ENCODE peak calls at places on chromosomes 2 and 18, in six cellular contexts. One of them, this sample, is unnamed.

GRCh38 chr18:11494093-11494492 is 115.3 kb upstream of the SLC35G4 start:
- DNase-seq in occipital lobe: no peak
- DNase-seq in effector CD4-positive, alpha-beta T cell: no peak
- DNase-seq in endodermal cell: no peak
- DNase-seq in NCI-H1105 treated with DMSO at 0.1 percent for 48 hours: no peak
- DNase-seq in cardiac muscle cell: no peak
- DNase-seq in this sample: no peak

GRCh38 chr18:46158498-46158897 is 54.3 kb downstream of the HAUS1 start:
- DNase-seq in occipital lobe: no peak
- DNase-seq in effector CD4-positive, alpha-beta T cell: no peak
- DNase-seq in endodermal cell: no peak
- DNase-seq in NCI-H1105 treated with DMSO at 0.1 percent for 48 hours: no peak
- DNase-seq in cardiac muscle cell: no peak
- DNase-seq in this sample: peak; percentile 61

GRCh38 chr2:144941743-144942488 is 422.0 kb upstream of the ZEB2 start:
- DNase-seq in occipital lobe: no peak
- DNase-seq in effector CD4-positive, alpha-beta T cell: no peak
- DNase-seq in endodermal cell: no peak
- DNase-seq in NCI-H1105 treated with DMSO at 0.1 percent for 48 hours: no peak
- DNase-seq in cardiac muscle cell: no peak
- DNase-seq in this sample: no peak

GRCh38 chr2:7844414-7844961 is 837.4 kb upstream of the ID2 start:
- DNase-seq in occipital lobe: no peak
- DNase-seq in effector CD4-positive, alpha-beta T cell: no peak
- DNase-seq in endodermal cell: peak; percentile 26
- DNase-seq in NCI-H1105 treated with DMSO at 0.1 percent for 48 hours: peak; percentile 52
- DNase-seq in cardiac muscle cell: no peak
- DNase-seq in this sample: no peak

GRCh38 chr18:36633961-36634412 is 194.8 kb downstream of the TPGS2 start:
- DNase-seq in occipital lobe: no peak
- DNase-seq in effector CD4-positive, alpha-beta T cell: no peak
- DNase-seq in endodermal cell: no peak
- DNase-seq in NCI-H1105 treated with DMSO at 0.1 percent for 48 hours: peak; percentile 91
- DNase-seq in cardiac muscle cell: no peak
- DNase-seq in this sample: no peak

GRCh38 chr2:191696001-191696400 is 18.1 kb downstream of the NABP1 start:
- DNase-seq in occipital lobe: no peak
- DNase-seq in effector CD4-positive, alpha-beta T cell: no peak
- DNase-seq in endodermal cell: no peak
- DNase-seq in NCI-H1105 treated with DMSO at 0.1 percent for 48 hours: no peak
- DNase-seq in cardiac muscle cell: no peak
- DNase-seq in this sample: no peak

GRCh38 chr18:76255070-76255683 is 239.9 kb downstream of the ZNF516 start:
- DNase-seq in occipital lobe: no peak
- DNase-seq in effector CD4-positive, alpha-beta T cell: no peak
- DNase-seq in endodermal cell: no peak
- DNase-seq in NCI-H1105 treated with DMSO at 0.1 percent for 48 hours: no peak
- DNase-seq in cardiac muscle cell: no peak
- DNase-seq in this sample: no peak

GRCh38 chr2:26606847-26607190 is 34.3 kb downstream of the CIB4 start:
- DNase-seq in occipital lobe: no peak
- DNase-seq in effector CD4-positive, alpha-beta T cell: no peak
- DNase-seq in endodermal cell: no peak
- DNase-seq in NCI-H1105 treated with DMSO at 0.1 percent for 48 hours: no peak
- DNase-seq in cardiac muscle cell: no peak
- DNase-seq in this sample: peak; percentile 42

GRCh38 chr2:74499269-74499939 is at the start of gene LBX2:
- DNase-seq in occipital lobe: no peak
- DNase-seq in effector CD4-positive, alpha-beta T cell: no peak
- DNase-seq in endodermal cell: peak; percentile 84
- DNase-seq in NCI-H1105 treated with DMSO at 0.1 percent for 48 hours: no peak
- DNase-seq in cardiac muscle cell: peak; percentile 47
- DNase-seq in this sample: peak; percentile 60

GRCh38 chr2:40095003-40095402 is 315.9 kb upstream of the THUMPD2 start:
- DNase-seq in occipital lobe: no peak
- DNase-seq in effector CD4-positive, alpha-beta T cell: no peak
- DNase-seq in endodermal cell: no peak
- DNase-seq in NCI-H1105 treated with DMSO at 0.1 percent for 48 hours: peak; percentile 78
- DNase-seq in cardiac muscle cell: no peak
- DNase-seq in this sample: no peak

GRCh38 chr2:66925128-66925527 is 472.0 kb upstream of the ETAA1 start:
- DNase-seq in occipital lobe: no peak
- DNase-seq in effector CD4-positive, alpha-beta T cell: no peak
- DNase-seq in endodermal cell: no peak
- DNase-seq in NCI-H1105 treated with DMSO at 0.1 percent for 48 hours: no peak
- DNase-seq in cardiac muscle cell: no peak
- DNase-seq in this sample: no peak

GRCh38 chr2:23592061-23592685 is 207.2 kb downstream of the KLHL29 start:
- DNase-seq in occipital lobe: no peak
- DNase-seq in effector CD4-positive, alpha-beta T cell: no peak
- DNase-seq in endodermal cell: no peak
- DNase-seq in NCI-H1105 treated with DMSO at 0.1 percent for 48 hours: no peak
- DNase-seq in cardiac muscle cell: no peak
- DNase-seq in this sample: no peak

GRCh38 chr18:34576622-34577021 is 133.5 kb upstream of the DTNA start:
- DNase-seq in occipital lobe: no peak
- DNase-seq in effector CD4-positive, alpha-beta T cell: no peak
- DNase-seq in endodermal cell: no peak
- DNase-seq in NCI-H1105 treated with DMSO at 0.1 percent for 48 hours: no peak
- DNase-seq in cardiac muscle cell: no peak
- DNase-seq in this sample: no peak

GRCh38 chr18:54775686-54776085 is 52.6 kb upstream of the RAB27B start:
- DNase-seq in occipital lobe: no peak
- DNase-seq in effector CD4-positive, alpha-beta T cell: no peak
- DNase-seq in endodermal cell: no peak
- DNase-seq in NCI-H1105 treated with DMSO at 0.1 percent for 48 hours: no peak
- DNase-seq in cardiac muscle cell: no peak
- DNase-seq in this sample: no peak

GRCh38 chr2:232891621-232892071 is 21.6 kb downstream of the SNORC start:
- DNase-seq in occipital lobe: peak; percentile 25
- DNase-seq in effector CD4-positive, alpha-beta T cell: no peak
- DNase-seq in endodermal cell: peak; percentile 41
- DNase-seq in NCI-H1105 treated with DMSO at 0.1 percent for 48 hours: no peak
- DNase-seq in cardiac muscle cell: no peak
- DNase-seq in this sample: peak; percentile 38

GRCh38 chr2:231007159-231008045 is 11.5 kb downstream of the SPATA3 start:
- DNase-seq in occipital lobe: no peak
- DNase-seq in effector CD4-positive, alpha-beta T cell: no peak
- DNase-seq in endodermal cell: no peak
- DNase-seq in NCI-H1105 treated with DMSO at 0.1 percent for 48 hours: no peak
- DNase-seq in cardiac muscle cell: no peak
- DNase-seq in this sample: no peak

GRCh38 chr2:148721520-148721931 is 77.0 kb downstream of the EPC2 start:
- DNase-seq in occipital lobe: no peak
- DNase-seq in effector CD4-positive, alpha-beta T cell: no peak
- DNase-seq in endodermal cell: no peak
- DNase-seq in NCI-H1105 treated with DMSO at 0.1 percent for 48 hours: no peak
- DNase-seq in cardiac muscle cell: no peak
- DNase-seq in this sample: no peak

GRCh38 chr2:85213404-85213803 is 80.2 kb downstream of the TCF7L1 start:
- DNase-seq in occipital lobe: no peak
- DNase-seq in effector CD4-positive, alpha-beta T cell: no peak
- DNase-seq in endodermal cell: no peak
- DNase-seq in NCI-H1105 treated with DMSO at 0.1 percent for 48 hours: no peak
- DNase-seq in cardiac muscle cell: no peak
- DNase-seq in this sample: no peak

GRCh38 chr2:96839288-96839874 is 4.4 kb downstream of the ANKRD23 start:
- DNase-seq in occipital lobe: no peak
- DNase-seq in effector CD4-positive, alpha-beta T cell: peak; percentile 65
- DNase-seq in endodermal cell: peak; percentile 71
- DNase-seq in NCI-H1105 treated with DMSO at 0.1 percent for 48 hours: no peak
- DNase-seq in cardiac muscle cell: no peak
- DNase-seq in this sample: no peak

GRCh38 chr2:230158468-230158867 is 61.3 kb downstream of the SP110 start:
- DNase-seq in occipital lobe: no peak
- DNase-seq in effector CD4-positive, alpha-beta T cell: no peak
- DNase-seq in endodermal cell: no peak
- DNase-seq in NCI-H1105 treated with DMSO at 0.1 percent for 48 hours: no peak
- DNase-seq in cardiac muscle cell: no peak
- DNase-seq in this sample: no peak

GRCh38 chr2:51995293-51995692 is 963.4 kb upstream of the NRXN1 start:
- DNase-seq in occipital lobe: no peak
- DNase-seq in effector CD4-positive, alpha-beta T cell: no peak
- DNase-seq in endodermal cell: no peak
- DNase-seq in NCI-H1105 treated with DMSO at 0.1 percent for 48 hours: no peak
- DNase-seq in cardiac muscle cell: no peak
- DNase-seq in this sample: no peak

GRCh38 chr2:208363485-208363884 is 43.1 kb upstream of the PTH2R start:
- DNase-seq in occipital lobe: no peak
- DNase-seq in effector CD4-positive, alpha-beta T cell: no peak
- DNase-seq in endodermal cell: no peak
- DNase-seq in NCI-H1105 treated with DMSO at 0.1 percent for 48 hours: no peak
- DNase-seq in cardiac muscle cell: no peak
- DNase-seq in this sample: no peak

GRCh38 chr2:131039908-131040660 is 53.2 kb downstream of the FAM168B start:
- DNase-seq in occipital lobe: no peak
- DNase-seq in effector CD4-positive, alpha-beta T cell: no peak
- DNase-seq in endodermal cell: peak; percentile 44
- DNase-seq in NCI-H1105 treated with DMSO at 0.1 percent for 48 hours: no peak
- DNase-seq in cardiac muscle cell: no peak
- DNase-seq in this sample: no peak

GRCh38 chr2:184523732-184524131 is 74.6 kb upstream of the ZNF804A start:
- DNase-seq in occipital lobe: no peak
- DNase-seq in effector CD4-positive, alpha-beta T cell: no peak
- DNase-seq in endodermal cell: no peak
- DNase-seq in NCI-H1105 treated with DMSO at 0.1 percent for 48 hours: no peak
- DNase-seq in cardiac muscle cell: no peak
- DNase-seq in this sample: no peak

GRCh38 chr2:106638043-106638442 is 150.9 kb downstream of the CD8B2 start:
- DNase-seq in occipital lobe: no peak
- DNase-seq in effector CD4-positive, alpha-beta T cell: no peak
- DNase-seq in endodermal cell: no peak
- DNase-seq in NCI-H1105 treated with DMSO at 0.1 percent for 48 hours: peak; percentile 67
- DNase-seq in cardiac muscle cell: peak; percentile 44
- DNase-seq in this sample: no peak

GRCh38 chr2:166519391-166519962 is 25.4 kb upstream of the SCN7A start:
- DNase-seq in occipital lobe: no peak
- DNase-seq in effector CD4-positive, alpha-beta T cell: no peak
- DNase-seq in endodermal cell: peak; percentile 58
- DNase-seq in NCI-H1105 treated with DMSO at 0.1 percent for 48 hours: no peak
- DNase-seq in cardiac muscle cell: peak; percentile 57
- DNase-seq in this sample: no peak

GRCh38 chr2:100179806-100180205 is 37.4 kb upstream of the AFF3 start:
- DNase-seq in occipital lobe: no peak
- DNase-seq in effector CD4-positive, alpha-beta T cell: no peak
- DNase-seq in endodermal cell: no peak
- DNase-seq in NCI-H1105 treated with DMSO at 0.1 percent for 48 hours: no peak
- DNase-seq in cardiac muscle cell: no peak
- DNase-seq in this sample: no peak

GRCh38 chr2:31528823-31529222 is 51.9 kb downstream of the SRD5A2 start:
- DNase-seq in occipital lobe: no peak
- DNase-seq in effector CD4-positive, alpha-beta T cell: no peak
- DNase-seq in endodermal cell: no peak
- DNase-seq in NCI-H1105 treated with DMSO at 0.1 percent for 48 hours: no peak
- DNase-seq in cardiac muscle cell: no peak
- DNase-seq in this sample: no peak

GRCh38 chr2:235027558-235028214 is 75.9 kb downstream of the SH3BP4 start:
- DNase-seq in occipital lobe: no peak
- DNase-seq in effector CD4-positive, alpha-beta T cell: no peak
- DNase-seq in endodermal cell: no peak
- DNase-seq in NCI-H1105 treated with DMSO at 0.1 percent for 48 hours: no peak
- DNase-seq in cardiac muscle cell: no peak
- DNase-seq in this sample: no peak

GRCh38 chr2:53129851-53130250 is 637.8 kb upstream of the CHAC2 start:
- DNase-seq in occipital lobe: no peak
- DNase-seq in effector CD4-positive, alpha-beta T cell: no peak
- DNase-seq in endodermal cell: no peak
- DNase-seq in NCI-H1105 treated with DMSO at 0.1 percent for 48 hours: no peak
- DNase-seq in cardiac muscle cell: no peak
- DNase-seq in this sample: no peak

GRCh38 chr2:25341753-25342371 is at the start of gene DNMT3A:
- DNase-seq in occipital lobe: peak; percentile 76
- DNase-seq in effector CD4-positive, alpha-beta T cell: peak; percentile 38
- DNase-seq in endodermal cell: peak; percentile 84
- DNase-seq in NCI-H1105 treated with DMSO at 0.1 percent for 48 hours: peak; percentile 44
- DNase-seq in cardiac muscle cell: peak; percentile 83
- DNase-seq in this sample: peak; percentile 70

GRCh38 chr2:28539095-28539494 is 43.2 kb downstream of the PLB1 start:
- DNase-seq in occipital lobe: peak; percentile 23
- DNase-seq in effector CD4-positive, alpha-beta T cell: no peak
- DNase-seq in endodermal cell: no peak
- DNase-seq in NCI-H1105 treated with DMSO at 0.1 percent for 48 hours: no peak
- DNase-seq in cardiac muscle cell: no peak
- DNase-seq in this sample: no peak

GRCh38 chr2:238650536-238650935 is 197.3 kb upstream of the TWIST2 start:
- DNase-seq in occipital lobe: no peak
- DNase-seq in effector CD4-positive, alpha-beta T cell: no peak
- DNase-seq in endodermal cell: peak; percentile 32
- DNase-seq in NCI-H1105 treated with DMSO at 0.1 percent for 48 hours: no peak
- DNase-seq in cardiac muscle cell: no peak
- DNase-seq in this sample: peak; percentile 22

GRCh38 chr2:25251461-25252273 is 83.3 kb upstream of the POMC start:
- DNase-seq in occipital lobe: no peak
- DNase-seq in effector CD4-positive, alpha-beta T cell: no peak
- DNase-seq in endodermal cell: peak; percentile 87
- DNase-seq in NCI-H1105 treated with DMSO at 0.1 percent for 48 hours: peak; percentile 60
- DNase-seq in cardiac muscle cell: peak; percentile 72
- DNase-seq in this sample: peak; percentile 84

GRCh38 chr2:62305421-62306176 is 109.7 kb downstream of the B3GNT2 start:
- DNase-seq in occipital lobe: no peak
- DNase-seq in effector CD4-positive, alpha-beta T cell: no peak
- DNase-seq in endodermal cell: peak; percentile 66
- DNase-seq in NCI-H1105 treated with DMSO at 0.1 percent for 48 hours: no peak
- DNase-seq in cardiac muscle cell: peak; percentile 67
- DNase-seq in this sample: no peak

GRCh38 chr18:49206717-49207116 is 253.7 kb downstream of the DYM start:
- DNase-seq in occipital lobe: no peak
- DNase-seq in effector CD4-positive, alpha-beta T cell: no peak
- DNase-seq in endodermal cell: no peak
- DNase-seq in NCI-H1105 treated with DMSO at 0.1 percent for 48 hours: no peak
- DNase-seq in cardiac muscle cell: no peak
- DNase-seq in this sample: no peak

GRCh38 chr2:170747921-170748320 is 22.3 kb upstream of the ERICH2 start:
- DNase-seq in occipital lobe: no peak
- DNase-seq in effector CD4-positive, alpha-beta T cell: no peak
- DNase-seq in endodermal cell: no peak
- DNase-seq in NCI-H1105 treated with DMSO at 0.1 percent for 48 hours: no peak
- DNase-seq in cardiac muscle cell: no peak
- DNase-seq in this sample: no peak

GRCh38 chr2:124911560-124911959 is 886.5 kb downstream of the CNTNAP5 start:
- DNase-seq in occipital lobe: no peak
- DNase-seq in effector CD4-positive, alpha-beta T cell: no peak
- DNase-seq in endodermal cell: no peak
- DNase-seq in NCI-H1105 treated with DMSO at 0.1 percent for 48 hours: no peak
- DNase-seq in cardiac muscle cell: no peak
- DNase-seq in this sample: no peak

GRCh38 chr2:130825231-130825971 is 11.3 kb upstream of the ARHGEF4 start:
- DNase-seq in occipital lobe: peak; percentile 42
- DNase-seq in effector CD4-positive, alpha-beta T cell: no peak
- DNase-seq in endodermal cell: peak; percentile 44
- DNase-seq in NCI-H1105 treated with DMSO at 0.1 percent for 48 hours: no peak
- DNase-seq in cardiac muscle cell: no peak
- DNase-seq in this sample: peak; percentile 46

GRCh38 chr2:241952816-241953215 is 83.3 kb downstream of the RTP5 start:
- DNase-seq in occipital lobe: no peak
- DNase-seq in effector CD4-positive, alpha-beta T cell: no peak
- DNase-seq in endodermal cell: no peak
- DNase-seq in NCI-H1105 treated with DMSO at 0.1 percent for 48 hours: no peak
- DNase-seq in cardiac muscle cell: no peak
- DNase-seq in this sample: no peak